ENCODE peak calls at places on chromosomes 4 and X, in ten cellular contexts. E is thoracic aorta, V is sigmoid colon, X is cardiac muscle cell, L is bronchial epithelial cell, K is lower lobe of right lung, B is mammary epithelial cell, R is pancreas, O is Panc1, J is IMR-90. P is an unnamed sample. For H3K27me3, the result is how much of the 10 kb centered on the place peaks cover.

GRCh38 chrX:103461156-103461555 is 58.1 kb downstream of the RAB40A start:
- DNase-seq in O (no peak), V (no peak), J (no peak), K (no peak), E (no peak), B (no peak), L (peak), R (no peak), X (no peak), P (no peak)

GRCh38 chr4:155568641-155569040 is 98.0 kb upstream of the GUCY1A1 start:
- DNase-seq in O (no peak), V (no peak), B (no peak), K (no peak), X (no peak), L (no peak), J (no peak), R (no peak), E (no peak), P (no peak)

GRCh38 chr4:53459548-53459947 is 82.1 kb downstream of the FIP1L1 start:
- DNase-seq in V (no peak), R (no peak), L (peak), B (no peak), O (no peak), J (peak), K (no peak), E (no peak), X (peak), P (no peak)

GRCh38 chr4:144820706-144821105 is 174.8 kb downstream of the HHIP start:
- DNase-seq in O (no peak), R (no peak), E (no peak), V (no peak), B (no peak), L (no peak), K (no peak), J (peak), X (no peak), P (no peak)

GRCh38 chr4:57044279-57044678 is 65.6 kb downstream of the POLR2B start:
- DNase-seq in J (peak), V (no peak), L (no peak), E (no peak), X (no peak), R (no peak), K (no peak), B (no peak), O (no peak), P (no peak)

GRCh38 chr4:147963839-147964238 is 232.0 kb downstream of the ARHGAP10 start:
- DNase-seq in B (no peak), R (no peak), X (no peak), L (no peak), E (no peak), O (no peak), J (no peak), V (no peak), K (no peak), P (no peak)

GRCh38 chrX:7266261-7266660 is 118.3 kb upstream of the PUDP start:
- DNase-seq in K (no peak), E (no peak), V (no peak), B (no peak), R (no peak), O (no peak), J (peak), L (no peak), X (no peak), P (no peak)

GRCh38 chrX:46782034-46782433 is 23.1 kb upstream of the SLC9A7 start:
- DNase-seq in R (no peak), B (no peak), V (no peak), L (no peak), K (no peak), O (no peak), E (no peak), J (no peak), X (no peak), P (no peak)

GRCh38 chr4:160745126-160745525 is 1418.7 kb downstream of the FSTL5 start:
- DNase-seq in E (no peak), B (no peak), R (no peak), K (no peak), O (no peak), L (peak), V (no peak), J (no peak), X (no peak), P (no peak)

GRCh38 chrX:120365320-120365719 is 3.4 kb downstream of the ATP1B4 start:
- DNase-seq in V (no peak), O (no peak), B (no peak), E (peak), R (peak), J (no peak), L (no peak), K (peak), X (peak), P (no peak)

GRCh38 chrX:153644356-153645125 is 2.5 kb upstream of the DUSP9 start:
- DNase-seq in R (no peak), O (no peak), B (no peak), X (peak), J (no peak), V (peak), L (no peak), K (no peak), E (no peak), P (peak)

GRCh38 chrX:10106801-10107200 is 50.0 kb upstream of the CLCN4 start:
- DNase-seq in L (no peak), E (no peak), O (no peak), R (no peak), J (no peak), K (no peak), X (no peak), B (no peak), V (no peak), P (no peak)

GRCh38 chr4:6332042-6332668 is 62.5 kb downstream of the WFS1 start:
- DNase-seq in J (peak), R (peak), E (no peak), V (no peak), L (no peak), K (no peak), B (no peak), O (no peak), X (peak), P (no peak)

GRCh38 chr4:123116412-123116811 is 194.0 kb upstream of the NUDT6 start:
- DNase-seq in X (no peak), K (no peak), V (no peak), O (no peak), L (no peak), B (peak), E (no peak), R (no peak), J (peak), P (no peak)

DNA sequence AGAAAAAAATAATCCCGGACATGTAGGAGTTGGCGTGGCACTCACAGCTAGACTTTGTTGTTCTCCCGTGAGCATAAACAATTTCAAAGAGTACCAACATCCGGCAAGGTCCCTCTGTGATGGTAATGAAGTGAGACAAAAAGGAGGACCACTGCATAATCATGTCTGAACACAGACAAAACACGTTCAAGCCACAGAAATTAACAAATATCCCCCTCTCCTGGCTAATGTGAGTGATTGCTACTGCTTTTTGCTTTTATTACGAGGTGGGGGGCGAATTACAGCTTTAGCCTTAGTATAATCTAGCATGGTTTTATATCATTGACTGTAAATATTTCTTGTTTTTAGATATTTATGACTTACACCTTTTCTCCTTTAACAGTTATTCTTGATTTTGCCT is 118.5 kb downstream of the PLS3 start:
- DNase-seq in J (peak), O (no peak), E (no peak), B (peak), K (no peak), X (peak), V (no peak), R (no peak), L (peak), P (no peak)
- TF ChIP-seq CTCF in J (peak), O (peak), E (peak), B (peak), K (peak), X (peak), V (peak), R (no peak), L (peak), P (peak)

GRCh38 chrX:150509703-150510102 is 58.7 kb upstream of the MTM1 start:
- DNase-seq in J (no peak), E (no peak), K (no peak), R (no peak), X (no peak), L (no peak), O (no peak), B (no peak), V (no peak), P (no peak)
- H3K27me3 ChIP-seq in J (under half), E (under half), K (under half), R (under half), X (under half), L (under half), O (under half), B (under half), V (under half), P (under half)

DNA sequence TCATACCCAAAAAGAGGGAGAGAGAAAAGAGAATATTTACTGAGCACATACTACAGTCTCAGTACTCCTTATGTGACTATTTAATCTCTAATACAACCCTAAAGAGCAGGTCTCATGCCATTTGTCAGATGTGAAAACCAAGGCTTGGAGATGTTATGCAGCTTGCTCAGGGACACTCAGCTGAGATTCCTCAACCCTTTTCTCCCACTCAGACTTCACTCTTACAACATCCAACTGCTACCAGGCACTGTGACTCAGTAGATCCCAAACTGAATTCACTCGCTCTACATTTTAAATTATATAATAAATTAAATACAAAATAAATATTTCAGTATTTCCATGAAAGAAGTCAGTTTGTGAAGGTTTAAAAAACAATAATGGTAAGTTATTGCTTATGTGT is 53.7 kb downstream of the TSPAN5 start:
- DNase-seq in K (no peak), L (no peak), R (no peak), V (no peak), E (no peak), B (no peak), X (no peak), J (no peak), O (no peak), P (no peak)
- TF ChIP-seq CTCF in K (no peak), L (no peak), R (no peak), V (no peak), E (no peak), B (no peak), X (no peak), J (no peak), O (no peak), P (no peak)

GRCh38 chr4:190016369-190017289 is 10.4 kb downstream of the FRG2 start:
- DNase-seq in V (no peak), O (no peak), X (no peak), K (no peak), J (no peak), B (no peak), R (no peak), E (no peak), L (no peak), P (no peak)

GRCh38 chr4:190017357-190018200 is 9.5 kb downstream of the FRG2 start:
- DNase-seq in R (no peak), X (no peak), E (no peak), L (no peak), K (no peak), V (no peak), O (no peak), B (no peak), J (no peak), P (no peak)

GRCh38 chr4:190014771-190015537 is 12.1 kb downstream of the FRG2 start:
- DNase-seq in J (no peak), L (no peak), B (no peak), R (no peak), X (no peak), O (no peak), K (peak), E (no peak), V (no peak), P (no peak)

GRCh38 chr4:190018201-190018920 is 8.7 kb downstream of the FRG2 start:
- DNase-seq in J (no peak), V (no peak), X (no peak), O (no peak), E (no peak), B (no peak), K (no peak), L (no peak), R (no peak), P (no peak)

GRCh38 chr4:190015538-190016368 is 11.3 kb downstream of the FRG2 start:
- DNase-seq in E (no peak), R (no peak), B (no peak), O (no peak), K (no peak), X (no peak), J (no peak), V (no peak), L (no peak), P (no peak)
- H3K27me3 ChIP-seq in E (under half), R (under half), B (under half), O (under half), K (half or more), X (half or more), J (half or more), V (half or more), L (under half), P (half or more)

DNA sequence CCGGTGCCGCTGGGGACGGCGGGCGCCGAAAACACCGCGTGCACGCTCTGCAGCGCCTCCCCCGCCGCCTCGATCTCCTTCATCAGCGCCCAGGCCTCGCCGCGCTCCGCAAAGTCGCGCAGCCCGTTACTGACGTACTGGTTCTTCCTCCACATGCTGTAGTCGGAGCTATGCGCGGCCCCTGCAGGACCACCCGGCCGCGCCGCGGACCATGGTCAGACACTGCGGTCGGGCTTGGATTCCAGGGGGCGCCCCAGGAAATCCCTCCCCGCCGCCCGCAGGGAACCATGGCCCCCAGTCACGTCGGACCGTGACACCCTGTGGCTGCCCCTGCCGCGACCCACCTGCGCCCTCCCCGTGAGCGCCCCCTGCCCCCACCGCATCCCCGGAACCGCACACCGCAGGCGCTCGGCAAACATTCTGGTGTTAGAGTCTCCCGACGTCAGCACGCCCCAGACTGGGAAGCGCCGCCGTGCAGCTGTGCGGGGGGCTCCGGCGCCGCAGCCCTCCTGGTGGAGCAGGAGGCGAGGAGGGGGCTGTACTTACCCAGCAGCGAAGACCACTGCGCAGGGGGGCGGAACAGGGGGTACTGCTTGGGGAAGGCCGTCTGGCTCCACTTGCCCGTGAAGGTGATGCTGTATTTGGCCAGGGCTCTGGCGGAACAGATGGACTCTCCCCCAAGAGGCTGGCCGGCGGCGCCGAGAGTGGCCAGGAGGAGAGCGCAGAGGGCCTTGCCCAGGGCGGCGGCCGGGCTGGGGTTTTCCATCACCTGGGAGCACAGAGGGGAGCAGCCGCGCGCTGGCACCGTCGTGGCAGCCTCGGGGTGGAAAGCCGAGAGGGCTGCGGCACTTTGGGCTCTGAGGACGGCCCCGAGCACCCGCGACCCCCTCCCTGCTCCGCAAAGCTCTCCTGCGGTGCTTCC is 816 bp downstream of the SPON2 start:
- DNase-seq in J (no peak), X (peak), O (no peak), R (no peak), E (no peak), B (no peak), V (peak), L (no peak), K (no peak), P (peak)
- TF ChIP-seq CTCF in J (no peak), X (no peak), O (no peak), R (no peak), E (no peak), B (no peak), V (no peak), L (no peak), K (no peak), P (no peak)

GRCh38 chr4:3034231-3034630 is 40.1 kb downstream of the HTT-AS start:
- DNase-seq in J (no peak), B (no peak), K (no peak), L (no peak), E (no peak), O (no peak), V (no peak), R (no peak), X (no peak), P (no peak)
- H3K27me3 ChIP-seq in J (under half), B (under half), K (under half), L (under half), E (under half), O (under half), V (under half), R (under half), X (under half), P (under half)

GRCh38 chrX:111822191-111822590 is 53.8 kb upstream of the TRPC5OS start:
- DNase-seq in V (no peak), L (no peak), O (no peak), K (no peak), J (no peak), E (no peak), R (no peak), X (no peak), B (no peak), P (no peak)

GRCh38 chrX:111823703-111824102 is 52.3 kb upstream of the TRPC5OS start:
- DNase-seq in B (no peak), V (no peak), R (no peak), E (no peak), K (no peak), L (no peak), X (no peak), J (no peak), O (no peak), P (no peak)

DNA sequence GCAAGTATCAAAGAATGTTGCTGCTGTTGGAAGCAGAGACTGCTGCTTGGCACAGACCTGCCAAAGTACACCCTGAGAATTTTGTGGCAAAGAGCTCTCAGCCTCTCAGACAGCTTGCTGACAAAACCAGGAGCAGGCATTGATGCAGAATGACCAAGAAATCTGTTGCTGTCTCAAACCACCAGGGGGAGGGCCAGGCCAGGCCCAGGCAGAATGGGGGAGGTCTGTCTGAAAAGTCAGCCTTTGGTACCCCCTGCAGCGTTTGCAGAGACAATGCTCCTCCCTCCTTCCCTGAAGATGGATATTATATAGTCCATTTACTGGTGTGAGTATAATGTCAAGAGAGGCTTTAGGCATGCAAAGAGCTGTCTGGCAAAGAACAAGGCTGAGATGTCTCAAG is 52.9 kb upstream of the TRPC5OS start:
- DNase-seq in B (no peak), V (no peak), L (peak), O (peak), K (no peak), R (no peak), J (peak), E (no peak), X (peak), P (no peak)
- TF ChIP-seq CTCF in B (peak), V (no peak), L (no peak), O (peak), K (no peak), R (no peak), J (peak), E (no peak), X (peak), P (no peak)

DNA sequence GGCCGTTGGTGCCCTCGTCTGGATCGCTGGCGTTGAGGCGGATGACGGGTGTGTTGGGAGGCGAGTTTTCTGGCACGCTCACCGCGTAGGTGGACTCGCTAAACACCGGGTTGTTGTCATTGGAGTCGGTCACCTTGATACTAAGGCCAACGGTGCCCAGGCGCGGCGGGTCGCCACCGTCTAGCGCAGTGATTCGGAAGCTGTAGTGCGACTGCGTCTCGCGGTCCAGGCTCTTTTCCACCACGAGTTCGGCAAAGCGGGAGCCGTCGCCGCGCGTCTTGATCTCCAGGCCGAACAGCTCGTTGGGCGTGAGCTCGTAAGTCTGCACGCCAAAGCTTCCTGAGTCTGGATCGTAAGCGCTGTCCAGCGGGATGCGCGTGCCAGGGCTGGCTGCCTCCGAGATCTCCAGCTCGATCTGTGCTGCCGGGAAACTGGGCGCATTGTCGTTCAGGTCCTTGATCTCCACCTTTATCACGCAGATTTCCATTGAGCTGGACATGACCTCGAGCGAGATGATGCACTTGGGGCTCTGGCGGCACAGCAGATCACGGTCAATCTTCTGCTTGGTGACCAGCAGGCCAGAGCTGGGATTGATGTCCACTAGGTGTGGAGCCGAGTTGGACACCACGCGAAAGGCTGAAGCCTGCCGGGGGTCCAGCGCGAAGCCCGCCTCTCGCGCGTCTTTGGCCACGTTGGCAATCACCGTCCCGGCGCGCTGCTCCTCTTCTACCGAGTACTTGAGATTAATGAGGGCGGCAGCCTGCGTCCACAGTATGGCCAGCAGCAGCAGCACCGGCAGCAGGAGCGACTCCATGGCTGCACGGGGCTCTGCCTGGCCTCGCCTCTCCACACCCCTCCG is 2.1 kb downstream of the PCDH19 start:
- DNase-seq in O (no peak), B (no peak), J (no peak), K (no peak), X (peak), L (no peak), E (no peak), V (no peak), R (no peak), P (no peak)
- H3K27me3 ChIP-seq in O (under half), B (under half), J (under half), K (under half), X (half or more), L (under half), E (under half), V (half or more), R (under half), P (under half)

P was measured in RWPE2.